ENCODE peak calls at places on chromosomes 5 and 9, in four cellular contexts. A is CD8-positive, alpha-beta T cell; G is lung; V is RWPE1. M is an unnamed sample.

GRCh38 chr9:135281661-135282000 is 194.2 kb downstream of the OLFM1 start:
- DNase-seq in A (no peak), G (no peak), V (no peak), M (no peak)

GRCh38 chr5:139835656-139836055 is 40.0 kb downstream of the PSD2 start:
- DNase-seq in A (no peak), G (no peak), V (peak), M (no peak)

GRCh38 chr5:179233909-179234562 is 111.2 kb downstream of the ADAMTS2 start:
- DNase-seq in A (no peak), G (no peak), V (no peak), M (no peak)

GRCh38 chr5:62043289-62044274 is 262.4 kb upstream of the KIF2A start:
- DNase-seq in A (no peak), G (no peak), V (no peak), M (no peak)

GRCh38 chr9:36151306-36152210 is 15.0 kb downstream of the GLIPR2 start:
- DNase-seq in A (peak), G (peak), V (no peak), M (no peak)

GRCh38 chr5:109962882-109963603 is 273.3 kb downstream of the MAN2A1 start:
- DNase-seq in A (no peak), G (no peak), V (no peak), M (no peak)

GRCh38 chr5:10457682-10458574 is 16.2 kb downstream of the ROPN1L start:
- DNase-seq in A (no peak), G (no peak), V (no peak), M (no peak)

GRCh38 chr9:130918870-130919558 is 20.0 kb downstream of the FIBCD1 start:
- DNase-seq in A (no peak), G (no peak), V (no peak), M (no peak)

GRCh38 chr5:50720061-50720460 is 53.6 kb downstream of the PARP8 start:
- DNase-seq in A (no peak), G (no peak), V (no peak), M (no peak)

GRCh38 chr5:80128129-80128528 is 93.0 kb downstream of the THBS4 start:
- DNase-seq in A (no peak), G (no peak), V (no peak), M (no peak)

GRCh38 chr9:134564431-134565170 is 77.0 kb upstream of the COL5A1 start:
- DNase-seq in A (no peak), G (no peak), V (no peak), M (no peak)

GRCh38 chr9:112028242-112029221 is 131.9 kb downstream of the UGCG start:
- DNase-seq in A (no peak), G (no peak), V (no peak), M (no peak)

GRCh38 chr5:472076-472655 is 29.2 kb downstream of the EXOC3 start:
- DNase-seq in A (no peak), G (no peak), V (no peak), M (no peak)

GRCh38 chr5:142881076-142881466 is 110.9 kb downstream of the ARHGAP26 start:
- DNase-seq in A (no peak), G (peak), V (no peak), M (no peak)

GRCh38 chr9:105385372-105385985 is 62.4 kb upstream of the FSD1L start:
- DNase-seq in A (peak), G (no peak), V (peak), M (no peak)

GRCh38 chr5:135337064-135337463 is 62.0 kb downstream of the MACROH2A1 start:
- DNase-seq in A (no peak), G (no peak), V (no peak), M (peak)

GRCh38 chr9:85243921-85244320 is 497.8 kb downstream of the AGTPBP1 start:
- DNase-seq in A (no peak), G (no peak), V (no peak), M (no peak)

GRCh38 chr5:5572010-5572982 is 149.8 kb downstream of the ICE1 start:
- DNase-seq in A (no peak), G (no peak), V (no peak), M (no peak)

GRCh38 chr9:134131471-134132207 is 4.2 kb upstream of the WDR5 start:
- DNase-seq in A (no peak), G (no peak), V (no peak), M (no peak)

GRCh38 chr9:14616188-14616982 is 76.8 kb downstream of the ZDHHC21 start:
- DNase-seq in A (no peak), G (no peak), V (peak), M (peak)

GRCh38 chr9:136759001-136759400 is 958 bp upstream of the LCN8 start:
- DNase-seq in A (no peak), G (no peak), V (no peak), M (no peak)

GRCh38 chr5:113608113-113608551 is 94.6 kb downstream of the YTHDC2 start:
- DNase-seq in A (no peak), G (no peak), V (no peak), M (no peak)

GRCh38 chr5:38532165-38532669 is 24.2 kb downstream of the LIFR start:
- DNase-seq in A (no peak), G (no peak), V (no peak), M (no peak)

GRCh38 chr5:96881511-96882115 is 5.3 kb downstream of the ERAP2 start:
- DNase-seq in A (no peak), G (no peak), V (peak), M (peak)

GRCh38 chr5:30874234-30875034 is 319.1 kb upstream of the CDH6 start:
- DNase-seq in A (no peak), G (no peak), V (no peak), M (no peak)

GRCh38 chr9:26677965-26678745 is 214.4 kb downstream of the CAAP1 start:
- DNase-seq in A (no peak), G (no peak), V (no peak), M (no peak)

GRCh38 chr9:135034106-135034505 is 53.4 kb upstream of the OLFM1 start:
- DNase-seq in A (no peak), G (no peak), V (no peak), M (no peak)

GRCh38 chr5:151020304-151021031 is at the start of gene GPX3:
- DNase-seq in A (peak), G (peak), V (no peak), M (no peak)

GRCh38 chr5:172412724-172413260 is 41.5 kb downstream of the SH3PXD2B start:
- DNase-seq in A (no peak), G (peak), V (peak), M (no peak)

GRCh38 chr9:133735894-133736293 is 2.3 kb downstream of the SARDH start:
- DNase-seq in A (no peak), G (no peak), V (no peak), M (no peak)

GRCh38 chr9:89448821-89449220 is 49.1 kb downstream of the SEMA4D start:
- DNase-seq in A (no peak), G (no peak), V (no peak), M (no peak)

GRCh38 chr5:174180639-174181038 is 135.1 kb downstream of the NSG2 start:
- DNase-seq in A (no peak), G (no peak), V (no peak), M (no peak)

GRCh38 chr9:1238407-1238806 is 188.2 kb downstream of the DMRT2 start:
- DNase-seq in A (no peak), G (no peak), V (peak), M (no peak)

GRCh38 chr5:82332064-82332855 is 54.1 kb upstream of the RPS23 start:
- DNase-seq in A (no peak), G (no peak), V (no peak), M (no peak)
- H3K27ac ChIP-seq in A (no peak), G (no peak), V (no peak), M (no peak)

GRCh38 chr9:114775981-114776380 is 29.9 kb downstream of the TNFSF15 start:
- DNase-seq in A (no peak), G (no peak), V (no peak), M (no peak)
- H3K27ac ChIP-seq in A (no peak), G (no peak), V (no peak), M (no peak)

DNA sequence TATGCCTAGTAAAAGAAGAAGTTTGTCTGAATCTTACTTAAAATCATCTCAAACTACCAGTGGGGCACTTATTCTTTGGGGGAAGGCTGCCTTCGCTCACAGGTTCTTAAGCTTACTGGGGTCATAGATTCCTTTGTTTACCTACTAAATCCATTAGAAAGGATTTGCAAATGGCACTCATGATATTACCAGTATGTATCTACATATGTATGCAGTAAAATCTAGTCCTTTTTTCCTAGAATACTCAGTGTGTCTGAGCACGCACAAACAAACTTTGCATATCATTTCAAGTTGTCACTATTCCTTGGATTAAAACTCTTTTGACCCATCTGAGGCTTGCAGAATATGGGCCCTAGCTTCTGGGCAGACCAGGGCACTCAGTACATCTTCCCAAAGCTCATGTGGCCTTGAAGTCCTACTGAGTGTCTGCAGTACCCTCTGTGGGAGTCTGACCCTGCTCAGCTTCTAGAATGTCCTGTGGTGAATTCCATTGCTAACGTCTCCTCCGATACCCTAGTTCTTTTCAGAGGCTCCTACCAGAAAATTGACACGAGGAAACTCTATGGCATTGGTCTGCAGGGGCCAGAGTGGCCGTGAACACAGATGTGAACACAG is 297.9 kb downstream of the SLIT3 start:
- DNase-seq in A (no peak), G (no peak), V (no peak), M (no peak)
- H3K27ac ChIP-seq in A (no peak), G (no peak), V (no peak), M (no peak)

DNA sequence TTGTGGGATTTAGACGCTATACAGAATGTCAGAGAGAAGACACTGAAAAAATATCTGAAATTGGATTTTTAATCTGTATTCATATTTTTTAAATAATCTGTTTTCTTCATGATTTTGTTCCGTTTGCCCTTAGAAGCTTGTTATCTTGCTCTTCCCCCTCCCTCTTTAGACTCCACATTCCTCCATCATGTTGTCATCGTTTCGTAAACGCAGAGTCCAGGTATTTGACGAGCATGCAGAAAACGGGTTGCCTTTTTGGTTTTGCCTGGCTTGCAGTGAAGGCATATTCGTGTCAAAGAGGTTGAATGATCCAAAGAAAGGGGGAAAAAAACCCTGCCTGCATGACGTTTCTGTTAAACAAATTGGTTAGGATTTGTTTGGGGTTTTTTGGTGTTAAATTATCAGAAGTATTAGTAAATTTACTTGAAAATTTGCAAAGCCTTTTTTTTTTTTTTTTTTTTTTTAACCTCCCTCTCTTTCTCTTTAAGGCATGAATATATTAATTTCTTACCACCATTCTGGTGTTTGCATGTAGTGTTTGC is 2.9 kb downstream of the SPTAN1 start:
- DNase-seq in A (no peak), G (peak), V (peak), M (no peak)
- H3K27ac ChIP-seq in A (no peak), G (peak), V (no peak), M (peak)